ENCODE peak calls at places on chromosomes 4 and X, in four cellular contexts. M is heart right ventricle, L is LoVo, Q is progenitor cell of endocrine pancreas. R is an unnamed sample.

GRCh38 chr4:107794001-107794400 is 30.7 kb upstream of the SGMS2 start:
- DNase-seq in M (no peak), Q (no peak), L (no peak), R (no peak)

GRCh38 chrX:69603566-69604194 is 12.2 kb upstream of the EDA start:
- DNase-seq in L (no peak), M (no peak), Q (no peak), R (no peak)

GRCh38 chr4:98474408-98474844 is 184.0 kb downstream of the TSPAN5 start:
- DNase-seq in L (no peak), Q (no peak), M (no peak), R (no peak)

GRCh38 chr4:75848891-75849290 is 53.4 kb downstream of the PPEF2 start:
- DNase-seq in Q (no peak), L (no peak), M (no peak), R (no peak)

GRCh38 chr4:6476893-6477292 is 4.5 kb upstream of the PPP2R2C start:
- DNase-seq in Q (no peak), M (no peak), L (no peak), R (no peak)

GRCh38 chr4:7357296-7357680 is 77.4 kb downstream of the PSAPL1 start:
- DNase-seq in Q (no peak), M (no peak), L (no peak), R (no peak)

GRCh38 chr4:107117726-107118125 is 81.6 kb upstream of the DKK2 start:
- DNase-seq in Q (no peak), M (no peak), L (no peak), R (no peak)

GRCh38 chr4:151147000-151147399 is 47.6 kb downstream of the RPS3A start:
- DNase-seq in Q (no peak), M (no peak), L (no peak), R (no peak)

GRCh38 chrX:113400193-113400704 is 559.6 kb upstream of the AMOT start:
- DNase-seq in L (no peak), M (no peak), Q (no peak), R (peak; percentile 65)

GRCh38 chrX:11557120-11557519 is 108.6 kb downstream of the ARHGAP6 start:
- DNase-seq in L (no peak), M (no peak), Q (no peak), R (no peak)

GRCh38 chr4:14196141-14196540 is 568.6 kb upstream of the BOD1L1 start:
- DNase-seq in Q (peak; percentile 63), M (peak; percentile 46), L (peak; percentile 50), R (peak; percentile 62)

GRCh38 chrX:70554081-70554480 is 109.4 kb downstream of the DLG3 start:
- DNase-seq in L (peak; percentile 25), Q (no peak), M (no peak), R (peak; percentile 50)

GRCh38 chr4:40122941-40123340 is 66.3 kb downstream of the N4BP2 start:
- DNase-seq in M (no peak), L (no peak), Q (no peak), R (no peak)

GRCh38 chrX:78455901-78456300 is 128.5 kb upstream of the CYSLTR1 start:
- DNase-seq in Q (no peak), M (no peak), L (no peak), R (no peak)

GRCh38 chr4:158025131-158025530 is 147.7 kb downstream of the GASK1B start:
- DNase-seq in Q (no peak), M (no peak), L (no peak), R (no peak)

GRCh38 chr4:37008199-37008598 is 236.3 kb upstream of the NWD2 start:
- DNase-seq in M (no peak), Q (no peak), L (peak; percentile 73), R (peak; percentile 89)

GRCh38 chr4:4848540-4848939 is 10.9 kb upstream of the MSX1 start:
- DNase-seq in L (no peak), M (no peak), Q (no peak), R (no peak)

GRCh38 chrX:39975094-39975865 is 122.5 kb downstream of the BCOR start:
- DNase-seq in M (no peak), L (peak; percentile 85), Q (no peak), R (peak; percentile 53)

GRCh38 chr4:112075129-112075753 is 70.0 kb upstream of the FAM241A start:
- DNase-seq in L (peak; percentile 71), M (no peak), Q (no peak), R (peak; percentile 79)

GRCh38 chrX:74923942-74924448 is 1.3 kb downstream of the NEXMIF start:
- DNase-seq in Q (no peak), M (peak; percentile 8), L (no peak), R (no peak)

GRCh38 chr4:124839786-124840390 is 127.4 kb upstream of the ANKRD50 start:
- DNase-seq in Q (no peak), L (no peak), M (no peak), R (no peak)

GRCh38 chr4:78057600-78058560 is 757 bp downstream of the FRAS1 start:
- DNase-seq in M (peak; percentile 40), Q (peak; percentile 34), L (peak; percentile 32), R (peak; percentile 69)

GRCh38 chrX:110026099-110026844 is 23.4 kb downstream of the TMEM164 start:
- DNase-seq in M (no peak), L (peak; percentile 71), Q (no peak), R (peak; percentile 73)

GRCh38 chrX:39729834-39730670 is 367.7 kb downstream of the BCOR start:
- DNase-seq in M (no peak), Q (no peak), L (no peak), R (no peak)

GRCh38 chrX:332496-332860 is 13.9 kb upstream of the GTPBP6 start:
- DNase-seq in M (no peak), L (no peak), Q (no peak), R (no peak)

GRCh38 chr4:112526061-112526460 is 10.1 kb upstream of the NEUROG2 start:
- DNase-seq in M (no peak), Q (no peak), L (no peak), R (no peak)

GRCh38 chrX:23052324-23052723 is 52.6 kb downstream of the DDX53 start:
- DNase-seq in Q (no peak), M (no peak), L (no peak), R (no peak)

GRCh38 chr4:40453912-40454311 is 118.8 kb downstream of the CHRNA9 start:
- DNase-seq in Q (no peak), L (no peak), M (no peak), R (no peak)

GRCh38 chr4:159052315-159052714 is 50.6 kb upstream of the RAPGEF2 start:
- DNase-seq in L (no peak), M (no peak), Q (no peak), R (no peak)

GRCh38 chr4:125520258-125520990 is 205.7 kb downstream of the FAT4 start:
- DNase-seq in Q (no peak), L (no peak), M (no peak), R (peak; percentile 42)

GRCh38 chrX:21412883-21413282 is 38.7 kb downstream of the CNKSR2 start:
- DNase-seq in L (no peak), Q (no peak), M (no peak), R (no peak)

GRCh38 chr4:126869967-126870366 is 762.8 kb upstream of the INTU start:
- DNase-seq in M (no peak), Q (no peak), L (no peak), R (no peak)

GRCh38 chrX:47358387-47359065 is 11.9 kb upstream of the ZNF157 start:
- DNase-seq in M (no peak), L (no peak), Q (no peak), R (no peak)

GRCh38 chr4:182449186-182449880 is 206.1 kb downstream of the TENM3 start:
- DNase-seq in L (no peak), M (no peak), Q (no peak), R (no peak)